ENCODE peak calls at places on chromosomes 4 and X, in six cellular contexts. One of them, this sample, is unnamed.

GRCh38 chr4:86220137-86220536 is 139.7 kb downstream of the MAPK10 start:
- DNase-seq in HCT116: no peak
- DNase-seq in K562: no peak
- DNase-seq in HepG2: no peak
- DNase-seq in NT2/D1: no peak
- DNase-seq in GM12878: no peak
- DNase-seq in this sample: no peak

GRCh38 chr4:8277356-8278008 is 7.9 kb downstream of the HTRA3 start:
- DNase-seq in HepG2: no peak
- DNase-seq in GM12878: no peak
- DNase-seq in HCT116: no peak
- DNase-seq in K562: no peak
- DNase-seq in NT2/D1: no peak
- DNase-seq in this sample: no peak

GRCh38 chrX:39527045-39527444 is 570.7 kb downstream of the BCOR start:
- DNase-seq in K562: peak; percentile 17
- DNase-seq in HepG2: no peak
- DNase-seq in NT2/D1: no peak
- DNase-seq in HCT116: no peak
- DNase-seq in GM12878: no peak
- DNase-seq in this sample: no peak

GRCh38 chr4:122156819-122157218 is 4.7 kb downstream of the BLTP1 start:
- DNase-seq in GM12878: no peak
- DNase-seq in K562: no peak
- DNase-seq in HepG2: no peak
- DNase-seq in NT2/D1: no peak
- DNase-seq in HCT116: no peak
- DNase-seq in this sample: no peak

GRCh38 chr4:681736-682451 is 7.1 kb downstream of the SLC49A3 start:
- DNase-seq in GM12878: no peak
- DNase-seq in HepG2: peak; percentile 62
- DNase-seq in NT2/D1: no peak
- DNase-seq in K562: peak; percentile 92
- DNase-seq in HCT116: no peak
- DNase-seq in this sample: no peak

GRCh38 chr4:181661090-181661489 is 582.1 kb upstream of the TENM3 start:
- DNase-seq in NT2/D1: no peak
- DNase-seq in HCT116: no peak
- DNase-seq in K562: no peak
- DNase-seq in HepG2: no peak
- DNase-seq in GM12878: no peak
- DNase-seq in this sample: no peak

GRCh38 chrX:48992341-48992740 is 9.7 kb downstream of the GRIPAP1 start:
- DNase-seq in NT2/D1: no peak
- DNase-seq in HepG2: no peak
- DNase-seq in GM12878: no peak
- DNase-seq in HCT116: no peak
- DNase-seq in K562: no peak
- DNase-seq in this sample: no peak

GRCh38 chr4:183255487-183255886 is 64.6 kb downstream of the CLDN22 start:
- DNase-seq in NT2/D1: no peak
- DNase-seq in HepG2: no peak
- DNase-seq in GM12878: no peak
- DNase-seq in K562: no peak
- DNase-seq in HCT116: no peak
- DNase-seq in this sample: no peak

GRCh38 chr4:125316781-125317525 is 2.2 kb downstream of the FAT4 start:
- DNase-seq in HepG2: no peak
- DNase-seq in K562: no peak
- DNase-seq in GM12878: no peak
- DNase-seq in HCT116: no peak
- DNase-seq in NT2/D1: no peak
- DNase-seq in this sample: no peak

GRCh38 chr4:155675709-155676429 is 9.2 kb downstream of the GUCY1A1 start:
- DNase-seq in HCT116: no peak
- DNase-seq in K562: no peak
- DNase-seq in HepG2: no peak
- DNase-seq in GM12878: no peak
- DNase-seq in NT2/D1: no peak
- DNase-seq in this sample: no peak

GRCh38 chrX:43349363-43349762 is 306.7 kb upstream of the MAOA start:
- DNase-seq in GM12878: peak; percentile 1
- DNase-seq in HCT116: peak; percentile 28
- DNase-seq in NT2/D1: peak; percentile 46
- DNase-seq in K562: peak; percentile 20
- DNase-seq in HepG2: peak; percentile 44
- DNase-seq in this sample: no peak

GRCh38 chrX:54043084-54043483 is 1.2 kb downstream of the PHF8 start:
- DNase-seq in GM12878: no peak
- DNase-seq in HepG2: no peak
- DNase-seq in K562: no peak
- DNase-seq in HCT116: no peak
- DNase-seq in NT2/D1: no peak
- DNase-seq in this sample: no peak

GRCh38 chr4:61086357-61086756 is 113.8 kb upstream of the ADGRL3 start:
- DNase-seq in NT2/D1: no peak
- DNase-seq in GM12878: no peak
- DNase-seq in HCT116: no peak
- DNase-seq in K562: no peak
- DNase-seq in HepG2: no peak
- DNase-seq in this sample: no peak

GRCh38 chr4:18075823-18076433 is 54.4 kb upstream of the LCORL start:
- DNase-seq in NT2/D1: peak; percentile 28
- DNase-seq in K562: peak; percentile 57
- DNase-seq in HepG2: peak; percentile 56
- DNase-seq in HCT116: peak; percentile 52
- DNase-seq in GM12878: no peak
- DNase-seq in this sample: peak; percentile 17

DNA sequence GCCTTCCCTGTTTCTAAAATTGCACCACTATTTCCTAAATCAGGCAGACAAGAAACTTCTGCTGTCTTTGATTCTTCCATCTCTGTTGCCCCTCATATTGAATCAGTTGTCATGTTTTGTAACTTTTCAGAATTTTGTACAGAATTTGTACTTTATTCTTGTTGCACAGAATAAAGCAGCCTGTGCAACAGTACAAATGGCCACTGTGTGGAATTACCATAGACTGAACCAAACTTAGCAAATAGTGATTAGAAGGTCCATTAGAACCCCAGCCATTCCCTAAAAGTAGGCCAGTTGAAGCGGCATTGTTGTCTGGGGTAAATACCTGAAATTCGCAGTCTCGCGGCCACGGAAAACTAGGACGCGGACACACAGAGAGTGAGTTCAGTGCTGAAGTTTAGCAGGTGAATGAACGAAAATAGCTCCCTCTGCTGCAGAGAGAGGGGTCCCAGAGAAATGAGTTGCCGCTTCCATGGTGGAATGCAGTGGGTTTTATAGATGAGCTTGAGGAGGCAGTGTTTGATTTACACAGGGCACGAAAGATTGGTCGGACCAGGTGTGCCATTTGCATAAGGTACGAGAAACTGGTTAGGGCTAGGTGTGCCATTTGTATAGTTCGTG is 71.8 kb downstream of the C4orf33 start:
- DNase-seq in HepG2: peak; percentile 7
- DNase-seq in K562: no peak
- DNase-seq in GM12878: no peak
- DNase-seq in NT2/D1: no peak
- DNase-seq in HCT116: no peak
- DNase-seq in this sample: peak; percentile 51
- TF ChIP-seq ZNF274 in HepG2: no peak
- TF ChIP-seq ZNF274 in K562: no peak
- TF ChIP-seq ZNF274 in GM12878: no peak
- TF ChIP-seq ZNF274 in NT2/D1: no peak
- TF ChIP-seq ZNF274 in HCT116: no peak
- TF ChIP-seq ZNF274 in this sample: no peak

DNA sequence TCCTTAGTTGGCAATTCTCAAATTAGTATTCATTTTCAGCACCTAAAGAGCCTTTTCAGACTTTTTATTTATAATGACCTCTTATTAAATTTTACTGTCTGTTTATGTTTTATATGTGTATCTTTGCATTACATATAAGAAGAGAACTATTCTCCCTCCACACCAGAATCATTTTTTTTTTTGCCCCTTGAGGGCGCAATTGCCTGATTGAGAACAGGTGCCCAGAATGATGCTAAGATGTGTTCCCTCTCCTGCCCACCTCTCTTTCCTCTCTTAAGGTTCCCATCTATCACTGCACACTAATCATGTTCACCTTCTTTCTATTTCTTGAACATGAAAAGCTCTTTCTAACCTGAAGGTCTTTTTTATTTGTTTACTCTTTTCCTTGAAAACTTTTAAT is 44.2 kb upstream of the ADAM29 start:
- DNase-seq in HCT116: peak; percentile 4
- DNase-seq in NT2/D1: peak; percentile 27
- DNase-seq in GM12878: peak; percentile 25
- DNase-seq in HepG2: no peak
- DNase-seq in K562: peak; percentile 18
- DNase-seq in this sample: no peak
- TF ChIP-seq ZNF274 in HCT116: no peak
- TF ChIP-seq ZNF274 in NT2/D1: no peak
- TF ChIP-seq ZNF274 in GM12878: no peak
- TF ChIP-seq ZNF274 in HepG2: no peak
- TF ChIP-seq ZNF274 in K562: no peak
- TF ChIP-seq ZNF274 in this sample: no peak

GRCh38 chrX:31609130-31609529 is 537.3 kb upstream of the FTHL17 start:
- DNase-seq in HepG2: no peak
- DNase-seq in NT2/D1: no peak
- DNase-seq in HCT116: no peak
- DNase-seq in K562: no peak
- DNase-seq in GM12878: no peak
- DNase-seq in this sample: no peak
- TF ChIP-seq ZNF274 in HepG2: no peak
- TF ChIP-seq ZNF274 in NT2/D1: no peak
- TF ChIP-seq ZNF274 in HCT116: no peak
- TF ChIP-seq ZNF274 in K562: no peak
- TF ChIP-seq ZNF274 in GM12878: no peak
- TF ChIP-seq ZNF274 in this sample: no peak

DNA sequence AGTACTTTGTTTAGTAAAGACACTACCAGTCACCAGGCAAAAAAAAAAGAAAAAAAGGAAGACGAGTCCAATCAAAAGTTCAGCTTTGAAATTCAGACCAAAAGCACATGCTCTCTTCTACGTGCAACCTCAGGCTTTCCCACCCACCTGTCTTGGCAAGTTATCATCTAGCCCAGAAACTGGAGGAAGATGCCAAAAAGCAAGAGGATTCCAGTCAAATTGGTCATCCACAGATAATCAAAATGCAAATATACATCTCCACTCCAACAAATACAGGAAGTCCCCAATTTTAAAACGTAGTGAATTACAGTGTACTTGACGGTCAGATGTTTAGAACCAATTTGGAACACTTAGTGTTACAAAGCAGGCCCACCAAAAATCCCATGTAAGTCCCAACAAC is 96.5 kb downstream of the PALLD start:
- DNase-seq in HCT116: no peak
- DNase-seq in GM12878: no peak
- DNase-seq in HepG2: no peak
- DNase-seq in K562: no peak
- DNase-seq in NT2/D1: no peak
- DNase-seq in this sample: no peak
- TF ChIP-seq ZNF274 in HCT116: no peak
- TF ChIP-seq ZNF274 in GM12878: no peak
- TF ChIP-seq ZNF274 in HepG2: no peak
- TF ChIP-seq ZNF274 in K562: no peak
- TF ChIP-seq ZNF274 in NT2/D1: no peak
- TF ChIP-seq ZNF274 in this sample: no peak

GRCh38 chr4:128858875-128859696 is 49.6 kb downstream of the JADE1 start:
- DNase-seq in HepG2: no peak
- DNase-seq in HCT116: no peak
- DNase-seq in GM12878: no peak
- DNase-seq in NT2/D1: no peak
- DNase-seq in K562: no peak
- DNase-seq in this sample: no peak

GRCh38 chr4:128862608-128863313 is 53.3 kb downstream of the JADE1 start:
- DNase-seq in HepG2: no peak
- DNase-seq in GM12878: peak; percentile 63
- DNase-seq in K562: no peak
- DNase-seq in NT2/D1: no peak
- DNase-seq in HCT116: no peak
- DNase-seq in this sample: no peak

GRCh38 chr4:128863314-128864075 is 54.0 kb downstream of the JADE1 start:
- DNase-seq in NT2/D1: peak; percentile 51
- DNase-seq in GM12878: no peak
- DNase-seq in HCT116: peak; percentile 42
- DNase-seq in K562: peak; percentile 65
- DNase-seq in HepG2: peak; percentile 69
- DNase-seq in this sample: peak; percentile 91

GRCh38 chr4:128861856-128862518 is 52.5 kb downstream of the JADE1 start:
- DNase-seq in HCT116: no peak
- DNase-seq in GM12878: no peak
- DNase-seq in HepG2: no peak
- DNase-seq in K562: no peak
- DNase-seq in NT2/D1: no peak
- DNase-seq in this sample: peak; percentile 45

DNA sequence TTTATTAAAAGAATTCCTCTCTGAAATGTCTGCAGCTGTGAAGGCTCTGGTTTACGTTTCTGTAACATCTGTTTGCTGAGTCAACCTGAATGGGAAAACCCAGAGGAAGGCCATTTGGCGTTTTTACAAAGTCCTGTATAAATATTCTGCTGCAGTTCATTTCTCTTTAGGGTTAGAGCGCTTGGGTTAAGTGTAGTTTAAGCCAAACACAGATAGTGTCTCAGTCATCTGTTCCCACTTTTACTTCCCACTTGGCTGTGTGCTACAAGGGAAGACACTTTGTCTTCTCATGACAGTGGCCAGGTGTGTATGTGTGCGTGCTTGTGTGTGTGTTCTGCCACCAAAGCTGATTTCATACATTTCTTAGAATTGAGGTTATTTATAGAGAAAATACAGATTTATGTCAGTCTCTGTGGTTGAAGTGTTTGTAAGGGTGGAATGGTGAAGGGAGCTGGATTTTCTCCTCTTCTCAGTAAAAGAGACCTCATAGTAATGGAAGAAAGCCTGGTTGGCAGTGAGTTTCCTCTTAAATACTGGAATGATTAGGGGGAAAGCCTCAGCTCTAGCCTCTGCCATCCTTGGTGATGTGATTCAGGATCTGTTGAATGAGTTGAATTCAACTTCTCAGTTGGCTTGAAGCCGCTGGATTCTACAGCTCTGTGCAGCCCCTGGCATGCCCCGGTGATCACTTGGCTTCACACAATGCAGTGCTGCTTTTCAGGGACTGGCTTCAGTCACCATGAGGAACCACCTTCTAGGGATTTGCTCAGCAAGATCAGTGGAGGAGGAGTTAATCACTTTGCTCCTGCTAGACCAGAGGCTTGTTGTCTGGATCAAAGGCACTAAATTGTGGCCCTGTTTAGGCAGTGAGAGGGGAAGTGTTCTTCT is 50.6 kb downstream of the JADE1 start:
- DNase-seq in GM12878: no peak
- DNase-seq in K562: no peak
- DNase-seq in HepG2: no peak
- DNase-seq in HCT116: no peak
- DNase-seq in NT2/D1: no peak
- DNase-seq in this sample: no peak
- TF ChIP-seq ZNF274 in GM12878: no peak
- TF ChIP-seq ZNF274 in K562: no peak
- TF ChIP-seq ZNF274 in HepG2: no peak
- TF ChIP-seq ZNF274 in HCT116: no peak
- TF ChIP-seq ZNF274 in NT2/D1: no peak
- TF ChIP-seq ZNF274 in this sample: no peak

This sample was measured in H1.